ENCODE peak calls at places on chromosome 15, in eight cellular contexts. V is IMR-90, B is sigmoid colon, N is Peyer's patch, F is right lobe of liver, H is heart left ventricle, E is endothelial cell of umbilical vein, M is uterus. D is an unnamed sample.

GRCh38 chr15:90201944-90202375 is 830 bp downstream of the SEMA4B start:
- DNase-seq in V (no peak), B (no peak), N (no peak), F (no peak), H (no peak), E (no peak), M (no peak), D (no peak)

GRCh38 chr15:79007066-79007465 is 62.2 kb upstream of the CTSH start:
- DNase-seq in V (peak; percentile 50), B (no peak), N (peak; percentile 60), F (no peak), H (peak; percentile 78), E (peak; percentile 41), M (no peak), D (peak; percentile 78)

GRCh38 chr15:60941448-60941847 is 287.7 kb downstream of the RORA start:
- DNase-seq in V (peak; percentile 93), B (no peak), N (no peak), F (no peak), H (no peak), E (no peak), M (no peak), D (no peak)

GRCh38 chr15:66558271-66558670 is 7.5 kb downstream of the LCTL start:
- DNase-seq in V (no peak), B (no peak), N (no peak), F (no peak), H (no peak), E (no peak), M (no peak), D (no peak)

GRCh38 chr15:101320501-101321052 is 25.5 kb upstream of the SNRPA1 start:
- DNase-seq in V (peak; percentile 51), B (peak; percentile 79), N (no peak), F (peak; percentile 43), H (peak; percentile 49), E (peak; percentile 29), M (no peak), D (no peak)

GRCh38 chr15:50797926-50798325 is 32.4 kb upstream of the SPPL2A start:
- DNase-seq in V (no peak), B (no peak), N (no peak), F (no peak), H (no peak), E (no peak), M (no peak), D (peak; percentile 40)

GRCh38 chr15:78033864-78034263 is 43.6 kb downstream of the TBC1D2B start:
- DNase-seq in V (peak; percentile 41), B (no peak), N (peak; percentile 62), F (no peak), H (no peak), E (peak; percentile 63), M (no peak), D (peak; percentile 41)

GRCh38 chr15:46848704-46849103 is 868.6 kb upstream of the SEMA6D start:
- DNase-seq in V (peak; percentile 19), B (no peak), N (no peak), F (no peak), H (no peak), E (no peak), M (no peak), D (no peak)

GRCh38 chr15:75640483-75641175 is 605 bp upstream of the IMP3 start:
- DNase-seq in V (peak; percentile 45), B (no peak), N (peak; percentile 44), F (peak; percentile 65), H (peak; percentile 53), E (peak; percentile 77), M (no peak), D (peak; percentile 14)

GRCh38 chr15:75641603-75642002 is 1.6 kb upstream of the IMP3 start:
- DNase-seq in V (no peak), B (no peak), N (no peak), F (no peak), H (no peak), E (no peak), M (no peak), D (no peak)

GRCh38 chr15:75639191-75639708 is 774 bp downstream of the IMP3 start:
- DNase-seq in V (no peak), B (no peak), N (no peak), F (no peak), H (no peak), E (peak; percentile 56), M (no peak), D (no peak)

GRCh38 chr15:75641176-75641498 is 1.1 kb upstream of the IMP3 start:
- DNase-seq in V (no peak), B (no peak), N (no peak), F (no peak), H (no peak), E (no peak), M (no peak), D (no peak)

DNA sequence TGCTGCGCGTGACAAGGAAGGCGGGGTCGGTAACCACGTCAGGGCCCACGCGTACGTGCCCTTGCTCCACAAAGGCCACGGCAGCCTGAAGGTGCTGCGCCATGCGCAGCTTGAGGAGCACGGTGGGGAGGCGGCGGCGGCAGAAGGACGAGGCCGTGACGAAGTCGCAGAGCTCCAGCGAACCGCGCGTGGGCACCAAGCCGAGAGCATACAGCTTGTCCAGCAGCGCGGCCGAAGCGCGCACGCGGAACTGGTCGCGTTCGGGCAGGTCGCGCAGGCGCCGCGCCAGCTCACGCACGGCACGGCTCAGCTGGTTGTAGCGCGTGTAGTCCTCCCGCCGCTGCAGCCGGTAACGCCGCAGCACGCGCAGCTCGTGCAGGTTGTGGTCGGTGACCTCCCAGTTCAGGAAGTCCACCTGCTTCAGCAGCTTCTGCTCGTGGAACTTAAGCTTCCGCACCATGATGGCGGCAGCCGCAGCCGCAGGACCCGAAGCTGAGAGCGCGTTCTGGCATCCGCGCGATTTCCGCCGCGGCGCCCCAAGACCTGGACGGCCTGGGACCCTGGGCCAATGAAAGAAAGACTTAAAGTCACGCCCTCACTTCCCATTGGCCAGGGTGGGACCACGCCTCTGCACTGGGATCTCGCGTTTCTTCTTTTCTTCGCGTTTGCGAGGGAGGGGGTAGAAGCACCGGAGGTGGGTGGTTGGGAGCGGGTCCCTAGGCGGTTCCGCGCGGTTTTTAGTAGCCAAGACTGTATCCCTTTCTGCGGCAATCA is at the start of gene IMP3:
- DNase-seq in V (peak; percentile 95), B (peak; percentile 98), N (peak; percentile 94), F (peak; percentile 97), H (peak; percentile 97), E (peak; percentile 97), M (peak; percentile 95), D (peak; percentile 95)
- TF ChIP-seq POLR2A in V (peak; percentile 94), B (peak; percentile 97), N (peak; percentile 96), F (peak; percentile 99), H (peak; percentile 82), E (peak; percentile 97), M (peak; percentile 96), D (peak; percentile 99)

GRCh38 chr15:56291741-56292140 is 48.1 kb upstream of the RFX7 start:
- DNase-seq in V (no peak), B (no peak), N (no peak), F (no peak), H (no peak), E (no peak), M (no peak), D (no peak)

GRCh38 chr15:56292546-56293316 is 49.1 kb upstream of the RFX7 start:
- DNase-seq in V (no peak), B (no peak), N (no peak), F (no peak), H (no peak), E (no peak), M (no peak), D (no peak)

GRCh38 chr15:56298723-56299122 is 55.0 kb upstream of the RFX7 start:
- DNase-seq in V (no peak), B (no peak), N (no peak), F (no peak), H (no peak), E (no peak), M (no peak), D (no peak)

GRCh38 chr15:56295433-56295832 is 51.8 kb upstream of the RFX7 start:
- DNase-seq in V (no peak), B (no peak), N (no peak), F (no peak), H (no peak), E (no peak), M (no peak), D (no peak)

DNA sequence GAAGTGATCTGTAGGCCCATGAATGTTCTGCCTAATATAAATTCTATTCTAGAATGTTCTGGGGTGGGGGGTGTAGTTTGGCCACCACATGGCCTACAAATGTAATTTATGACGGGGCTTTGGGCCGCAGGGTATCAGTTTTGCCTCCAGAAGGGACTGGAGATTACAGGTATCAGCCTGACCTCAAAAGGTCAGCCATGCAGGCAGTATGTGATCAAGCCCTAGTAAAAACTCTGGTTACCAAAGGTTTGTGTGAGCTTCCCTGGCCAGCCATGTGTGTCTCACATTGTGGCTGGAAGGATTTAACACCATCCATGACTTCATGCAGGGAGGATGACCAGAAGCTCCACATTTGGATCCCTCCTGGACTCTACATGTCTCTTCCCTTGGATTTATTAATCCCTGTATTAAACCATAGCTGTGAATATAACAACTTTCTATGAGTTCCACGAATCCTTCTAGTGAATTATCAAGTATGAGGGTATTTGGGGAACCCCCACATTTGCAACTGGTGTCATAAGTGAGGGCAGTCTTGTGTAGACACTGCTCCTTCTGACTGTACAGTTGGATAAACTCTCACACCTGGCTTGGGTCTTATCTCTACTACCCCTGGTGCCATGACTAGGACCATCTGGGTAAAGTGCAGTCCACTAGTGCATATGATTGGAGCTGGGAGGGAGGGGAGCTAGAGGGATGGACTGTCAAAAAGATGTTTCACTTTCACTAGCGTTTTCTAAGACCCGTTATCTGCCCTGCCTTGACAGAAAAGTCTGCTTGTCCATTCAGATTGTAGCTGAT is 50.0 kb upstream of the RFX7 start:
- DNase-seq in V (no peak), B (no peak), N (no peak), F (no peak), H (no peak), E (no peak), M (no peak), D (no peak)
- H3K27ac ChIP-seq in V (no peak overlapping the region), B (no peak overlapping the region), N (no peak overlapping the region), F (no peak overlapping the region), H (no peak overlapping the region), E (no peak overlapping the region), M (no peak overlapping the region), D (no peak overlapping the region)

GRCh38 chr15:92881570-92881837 is 18.6 kb upstream of the CHD2 start:
- DNase-seq in V (no peak), B (no peak), N (no peak), F (no peak), H (no peak), E (no peak), M (no peak), D (no peak)

GRCh38 chr15:92880796-92881569 is 19.1 kb upstream of the CHD2 start:
- DNase-seq in V (no peak), B (no peak), N (no peak), F (no peak), H (no peak), E (no peak), M (no peak), D (peak; percentile 62)

GRCh38 chr15:92882697-92883642 is 17.2 kb upstream of the CHD2 start:
- DNase-seq in V (no peak), B (no peak), N (peak; percentile 94), F (peak; percentile 63), H (peak; percentile 39), E (no peak), M (peak; percentile 38), D (peak; percentile 44)

GRCh38 chr15:92883643-92884458 is 16.3 kb upstream of the CHD2 start:
- DNase-seq in V (peak; percentile 62), B (no peak), N (no peak), F (no peak), H (no peak), E (peak; percentile 60), M (no peak), D (no peak)

DNA sequence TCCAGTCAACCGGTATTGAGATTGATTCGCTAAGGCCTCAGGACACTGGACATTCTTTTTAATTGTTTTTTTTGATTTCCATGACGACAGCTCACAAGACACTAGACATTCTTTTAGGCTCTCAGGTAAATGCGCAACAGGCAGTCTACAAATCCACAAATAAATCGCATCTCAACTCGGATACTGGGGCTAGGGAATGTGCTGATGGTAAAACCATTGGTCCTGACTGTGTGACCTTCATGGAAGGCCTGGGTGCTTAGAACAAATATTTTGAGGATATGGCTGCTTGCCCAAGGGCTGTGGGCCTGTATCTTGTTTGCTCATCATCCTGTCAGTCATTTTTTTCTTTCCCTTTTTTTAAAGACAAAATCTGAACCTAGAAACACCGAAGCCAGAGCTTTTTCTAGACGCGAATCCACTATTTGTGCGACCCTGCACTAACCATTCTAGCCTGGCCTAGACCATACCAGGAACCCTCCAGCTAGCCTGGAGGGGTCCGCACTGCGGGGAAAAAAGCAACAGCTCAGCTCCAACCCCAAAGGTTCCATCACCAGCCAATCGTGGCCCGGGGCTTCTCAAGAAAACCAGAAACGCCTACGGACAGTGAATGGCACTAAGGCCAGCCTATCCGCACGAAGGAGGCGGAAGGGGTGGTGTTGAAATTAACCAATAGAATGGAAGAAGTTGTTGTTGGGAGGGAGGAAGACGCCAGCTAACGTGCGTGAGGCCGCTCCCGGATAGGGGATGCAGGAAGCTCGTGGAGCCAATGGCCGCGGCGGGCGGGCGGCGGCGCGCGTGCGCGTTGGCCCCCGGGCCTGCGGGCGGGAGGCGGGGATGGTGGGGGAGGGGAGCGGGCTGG is 18.1 kb upstream of the CHD2 start:
- DNase-seq in V (peak; percentile 100), B (peak; percentile 100), N (peak; percentile 98), F (peak; percentile 99), H (peak; percentile 99), E (peak; percentile 100), M (peak; percentile 99), D (peak; percentile 99)
- H3K36me3 ChIP-seq in V (peaks cover 7% of the 10 kb centered on the region), B (no peaks in the 10 kb centered on the region), N (no peaks in the 10 kb centered on the region), F (peaks cover 19% of the 10 kb centered on the region), H (peaks cover 16% of the 10 kb centered on the region), E (peaks cover 8% of the 10 kb centered on the region), M (no peaks in the 10 kb centered on the region), D (peaks cover 1% of the 10 kb centered on the region)

GRCh38 chr15:40843885-40844542 is at the start of gene SPINT1:
- DNase-seq in V (no peak), B (no peak), N (peak; percentile 51), F (no peak), H (no peak), E (no peak), M (no peak), D (peak; percentile 72)
- TF ChIP-seq POLR2A in V (no peak), B (peak; percentile 47), N (peak; percentile 72), F (no peak), H (no peak), E (no peak), M (peak; percentile 21), D (peak; percentile 76)

D was measured in body of pancreas.